ENCODE peak calls at places on chromosomes 11 and 22, in five cellular contexts. One of them, this sample, is unnamed.

GRCh38 chr22:40603088-40603605 is 33.4 kb downstream of the MRTFA start:
- DNase-seq in NCI-H460: no peak
- DNase-seq in ACHN: no peak
- DNase-seq in pons: no peak
- DNase-seq in activated effector memory CD4-positive, alpha-beta T cell treated with anti-CD3 and anti-CD28 coated beads, Interleukin-2, amount 50 U/mL, for 16 hours: no peak
- DNase-seq in this sample: no peak

GRCh38 chr11:125333354-125334077 is 162.5 kb downstream of the FEZ1 start:
- DNase-seq in activated effector memory CD4-positive, alpha-beta T cell treated with anti-CD3 and anti-CD28 coated beads, Interleukin-2, amount 50 U/mL, for 16 hours: no peak
- DNase-seq in NCI-H460: no peak
- DNase-seq in ACHN: no peak
- DNase-seq in pons: no peak
- DNase-seq in this sample: peak

GRCh38 chr22:38327805-38328204 is 10.6 kb upstream of the CSNK1E start:
- DNase-seq in pons: no peak
- DNase-seq in ACHN: peak
- DNase-seq in NCI-H460: no peak
- DNase-seq in activated effector memory CD4-positive, alpha-beta T cell treated with anti-CD3 and anti-CD28 coated beads, Interleukin-2, amount 50 U/mL, for 16 hours: no peak
- DNase-seq in this sample: no peak

GRCh38 chr11:97989121-97989520 is 1031.6 kb upstream of the CNTN5 start:
- DNase-seq in pons: no peak
- DNase-seq in NCI-H460: no peak
- DNase-seq in activated effector memory CD4-positive, alpha-beta T cell treated with anti-CD3 and anti-CD28 coated beads, Interleukin-2, amount 50 U/mL, for 16 hours: no peak
- DNase-seq in ACHN: no peak
- DNase-seq in this sample: no peak

GRCh38 chr22:35524966-35525686 is 15.5 kb upstream of the RASD2 start:
- DNase-seq in NCI-H460: no peak
- DNase-seq in ACHN: no peak
- DNase-seq in activated effector memory CD4-positive, alpha-beta T cell treated with anti-CD3 and anti-CD28 coated beads, Interleukin-2, amount 50 U/mL, for 16 hours: no peak
- DNase-seq in pons: no peak
- DNase-seq in this sample: no peak

GRCh38 chr22:24594569-24595120 is 1.8 kb upstream of the LRRC75B start:
- DNase-seq in NCI-H460: no peak
- DNase-seq in activated effector memory CD4-positive, alpha-beta T cell treated with anti-CD3 and anti-CD28 coated beads, Interleukin-2, amount 50 U/mL, for 16 hours: no peak
- DNase-seq in ACHN: no peak
- DNase-seq in pons: no peak
- DNase-seq in this sample: no peak

GRCh38 chr11:76669901-76670474 is 559 bp downstream of the LRRC32 start:
- DNase-seq in ACHN: peak
- DNase-seq in NCI-H460: no peak
- DNase-seq in activated effector memory CD4-positive, alpha-beta T cell treated with anti-CD3 and anti-CD28 coated beads, Interleukin-2, amount 50 U/mL, for 16 hours: no peak
- DNase-seq in pons: no peak
- DNase-seq in this sample: no peak

GRCh38 chr22:46007003-46007847 is 30.3 kb upstream of the WNT7B start:
- DNase-seq in activated effector memory CD4-positive, alpha-beta T cell treated with anti-CD3 and anti-CD28 coated beads, Interleukin-2, amount 50 U/mL, for 16 hours: no peak
- DNase-seq in pons: no peak
- DNase-seq in NCI-H460: peak
- DNase-seq in ACHN: peak
- DNase-seq in this sample: no peak

GRCh38 chr22:46045459-46046298 is 68.7 kb upstream of the WNT7B start:
- DNase-seq in NCI-H460: no peak
- DNase-seq in ACHN: no peak
- DNase-seq in activated effector memory CD4-positive, alpha-beta T cell treated with anti-CD3 and anti-CD28 coated beads, Interleukin-2, amount 50 U/mL, for 16 hours: peak
- DNase-seq in pons: peak
- DNase-seq in this sample: peak

GRCh38 chr11:11171285-11171684 is 181.8 kb downstream of the CSNK2A3 start:
- DNase-seq in activated effector memory CD4-positive, alpha-beta T cell treated with anti-CD3 and anti-CD28 coated beads, Interleukin-2, amount 50 U/mL, for 16 hours: no peak
- DNase-seq in NCI-H460: no peak
- DNase-seq in ACHN: no peak
- DNase-seq in pons: no peak
- DNase-seq in this sample: no peak

GRCh38 chr11:112837162-112837826 is 123.9 kb upstream of the NCAM1 start:
- DNase-seq in activated effector memory CD4-positive, alpha-beta T cell treated with anti-CD3 and anti-CD28 coated beads, Interleukin-2, amount 50 U/mL, for 16 hours: no peak
- DNase-seq in ACHN: no peak
- DNase-seq in pons: peak
- DNase-seq in NCI-H460: peak
- DNase-seq in this sample: no peak

GRCh38 chr11:92204731-92205130 is 19.9 kb upstream of the FAT3 start:
- DNase-seq in pons: no peak
- DNase-seq in ACHN: no peak
- DNase-seq in activated effector memory CD4-positive, alpha-beta T cell treated with anti-CD3 and anti-CD28 coated beads, Interleukin-2, amount 50 U/mL, for 16 hours: no peak
- DNase-seq in NCI-H460: no peak
- DNase-seq in this sample: no peak

GRCh38 chr11:98601181-98601773 is 419.5 kb upstream of the CNTN5 start:
- DNase-seq in activated effector memory CD4-positive, alpha-beta T cell treated with anti-CD3 and anti-CD28 coated beads, Interleukin-2, amount 50 U/mL, for 16 hours: no peak
- DNase-seq in ACHN: no peak
- DNase-seq in NCI-H460: no peak
- DNase-seq in pons: no peak
- DNase-seq in this sample: no peak

GRCh38 chr11:128463386-128463829 is 124.0 kb downstream of the ETS1 start:
- DNase-seq in pons: no peak
- DNase-seq in ACHN: peak
- DNase-seq in NCI-H460: no peak
- DNase-seq in activated effector memory CD4-positive, alpha-beta T cell treated with anti-CD3 and anti-CD28 coated beads, Interleukin-2, amount 50 U/mL, for 16 hours: no peak
- DNase-seq in this sample: no peak

GRCh38 chr11:70668204-70669202 is 270.2 kb downstream of the CTTN start:
- DNase-seq in NCI-H460: no peak
- DNase-seq in ACHN: peak
- DNase-seq in activated effector memory CD4-positive, alpha-beta T cell treated with anti-CD3 and anti-CD28 coated beads, Interleukin-2, amount 50 U/mL, for 16 hours: no peak
- DNase-seq in pons: no peak
- DNase-seq in this sample: no peak

GRCh38 chr11:117022526-117022925 is 75.7 kb downstream of the SIK3 start:
- DNase-seq in NCI-H460: no peak
- DNase-seq in activated effector memory CD4-positive, alpha-beta T cell treated with anti-CD3 and anti-CD28 coated beads, Interleukin-2, amount 50 U/mL, for 16 hours: no peak
- DNase-seq in ACHN: no peak
- DNase-seq in pons: peak
- DNase-seq in this sample: no peak

GRCh38 chr22:37624017-37624365 is 15.4 kb downstream of the GGA1 start:
- DNase-seq in activated effector memory CD4-positive, alpha-beta T cell treated with anti-CD3 and anti-CD28 coated beads, Interleukin-2, amount 50 U/mL, for 16 hours: no peak
- DNase-seq in NCI-H460: no peak
- DNase-seq in ACHN: no peak
- DNase-seq in pons: no peak
- DNase-seq in this sample: no peak

GRCh38 chr22:49724893-49725489 is 102.7 kb downstream of the BRD1 start:
- DNase-seq in pons: peak
- DNase-seq in ACHN: peak
- DNase-seq in activated effector memory CD4-positive, alpha-beta T cell treated with anti-CD3 and anti-CD28 coated beads, Interleukin-2, amount 50 U/mL, for 16 hours: peak
- DNase-seq in NCI-H460: peak
- DNase-seq in this sample: peak

GRCh38 chr11:10351435-10351767 is 46.5 kb downstream of the ADM start:
- DNase-seq in NCI-H460: no peak
- DNase-seq in pons: no peak
- DNase-seq in ACHN: no peak
- DNase-seq in activated effector memory CD4-positive, alpha-beta T cell treated with anti-CD3 and anti-CD28 coated beads, Interleukin-2, amount 50 U/mL, for 16 hours: no peak
- DNase-seq in this sample: no peak

This sample was measured in mesenteric fat pad.